ENCODE peak calls at places on chromosomes 3 and 15, in five cellular contexts. T, B, I, F and A are unnamed samples.

GRCh38 chr3:103767635-103768034 is 1332.8 kb downstream of the ZPLD1 start:
- DNase-seq in B (no peak), F (no peak), I (no peak), T (no peak), A (no peak)

GRCh38 chr3:159884661-159885402 is 103.8 kb upstream of the IL12A start:
- DNase-seq in F (peak), T (no peak), I (peak), B (no peak), A (no peak)

GRCh38 chr3:83011471-83011870 is 1250.0 kb upstream of the GBE1 start:
- DNase-seq in T (no peak), B (no peak), I (no peak), F (no peak), A (no peak)

GRCh38 chr3:47028146-47028545 is 48.7 kb downstream of the NBEAL2 start:
- DNase-seq in F (no peak), I (no peak), B (no peak), T (no peak), A (no peak)

GRCh38 chr3:67529915-67530314 is 124.5 kb downstream of the SUCLG2 start:
- DNase-seq in F (no peak), I (no peak), B (no peak), T (no peak), A (no peak)

GRCh38 chr3:173902401-173902800 is 504.9 kb downstream of the NLGN1 start:
- DNase-seq in B (no peak), I (no peak), T (no peak), F (no peak), A (no peak)

GRCh38 chr3:111797035-111797717 is 61.9 kb upstream of the PHLDB2 start:
- DNase-seq in I (no peak), T (no peak), B (no peak), F (no peak), A (no peak)

GRCh38 chr3:29686889-29687592 is 406.2 kb downstream of the RBMS3 start:
- DNase-seq in T (no peak), F (no peak), B (no peak), I (no peak), A (no peak)

GRCh38 chr15:59165726-59166125 is 40.9 kb upstream of the LDHAL6B start:
- DNase-seq in I (no peak), T (no peak), F (peak), B (no peak), A (no peak)